ENCODE peak calls at places on chromosomes 2 and 18, in six cellular contexts. Y is fibroblast of mammary gland; M is GF-D8; D is M059J; Q is stimulated activated CD4-positive, alpha-beta T cell treated with anti-CD3 and anti-CD28 coated beads, Interleukin-1b, Interleukin-23, amount 100 ng/mL, for 24 hours; S is AG08396. X is an unnamed sample.

GRCh38 chr2:239328306-239329191 is 72.3 kb downstream of the HDAC4 start:
- DNase-seq in D (no peak), S (peak), M (no peak), Q (no peak), Y (peak), X (peak)

GRCh38 chr2:151984424-151984823 is 114.4 kb downstream of the CACNB4 start:
- DNase-seq in M (no peak), D (no peak), Y (no peak), Q (no peak), S (no peak), X (no peak)

GRCh38 chr18:10374615-10375295 is 79.7 kb upstream of the APCDD1 start:
- DNase-seq in D (peak), Y (no peak), S (no peak), Q (no peak), M (no peak), X (no peak)

GRCh38 chr2:27308359-27308875 is at the start of gene UCN:
- DNase-seq in M (no peak), Y (peak), Q (no peak), S (peak), D (no peak), X (no peak)

GRCh38 chr2:8193146-8193545 is 488.7 kb upstream of the ID2 start:
- DNase-seq in D (no peak), M (no peak), S (no peak), Q (no peak), Y (no peak), X (no peak)

GRCh38 chr2:23757686-23758433 is 169.1 kb downstream of the ATAD2B start:
- DNase-seq in Y (peak), D (peak), M (no peak), Q (no peak), S (peak), X (no peak)

GRCh38 chr2:119028327-119029174 is 86.6 kb downstream of the MARCO start:
- DNase-seq in S (peak), Q (no peak), M (no peak), D (peak), Y (peak), X (no peak)

GRCh38 chr2:40844353-40845277 is 392.7 kb upstream of the SLC8A1 start:
- DNase-seq in Y (peak), S (no peak), M (no peak), Q (no peak), D (peak), X (no peak)

GRCh38 chr2:81481994-81482368 is 1177.4 kb upstream of the LRRTM1 start:
- DNase-seq in Q (no peak), M (no peak), D (peak), S (no peak), Y (no peak), X (no peak)

GRCh38 chr18:42192251-42193248 is 237.5 kb downstream of the PIK3C3 start:
- DNase-seq in Q (no peak), M (no peak), Y (peak), S (no peak), D (peak), X (no peak)

GRCh38 chr2:216936954-216937357 is 77.1 kb upstream of the TNP1 start:
- DNase-seq in Y (no peak), S (no peak), Q (no peak), D (no peak), M (no peak), X (no peak)

GRCh38 chr2:19337202-19337601 is 21.2 kb downstream of the OSR1 start:
- DNase-seq in S (no peak), D (no peak), M (no peak), Q (no peak), Y (no peak), X (no peak)

GRCh38 chr2:139876964-139877363 is 1096.8 kb upstream of the NXPH2 start:
- DNase-seq in Y (no peak), Q (no peak), S (no peak), M (no peak), D (no peak), X (no peak)

GRCh38 chr2:86157009-86157556 is 38.2 kb downstream of the IMMT start:
- DNase-seq in Q (no peak), S (no peak), M (no peak), Y (no peak), D (no peak), X (no peak)

GRCh38 chr2:122627388-122627787 is 871.9 kb downstream of the TSN start:
- DNase-seq in D (no peak), Q (no peak), Y (peak), M (no peak), S (no peak), X (no peak)

GRCh38 chr2:2621855-2622254 is 290.8 kb upstream of the MYT1L start:
- DNase-seq in M (no peak), S (no peak), Y (no peak), D (no peak), Q (no peak), X (no peak)

GRCh38 chr2:196182439-196183171 is 11.2 kb upstream of the STK17B start:
- DNase-seq in M (peak), D (no peak), Y (no peak), S (no peak), Q (no peak), X (no peak)

GRCh38 chr2:215454519-215454918 is 18.7 kb upstream of the FN1 start:
- DNase-seq in S (no peak), Y (peak), Q (no peak), M (no peak), D (peak), X (no peak)

GRCh38 chr2:61588566-61588965 is 50.4 kb upstream of the XPO1 start:
- DNase-seq in D (no peak), M (no peak), Q (no peak), Y (no peak), S (no peak), X (no peak)

GRCh38 chr18:59719533-59720325 is 22.5 kb upstream of the CCBE1 start:
- DNase-seq in Y (peak), S (peak), M (no peak), Q (no peak), D (peak), X (no peak)

GRCh38 chr18:35511428-35511827 is 13.7 kb upstream of the INO80C start:
- DNase-seq in Y (no peak), Q (no peak), M (no peak), D (no peak), S (no peak), X (peak)

GRCh38 chr2:28338046-28338753 is 54.5 kb upstream of the FOSL2 start:
- DNase-seq in D (peak), M (no peak), Y (peak), S (peak), Q (no peak), X (no peak)

GRCh38 chr2:112229365-112229764 is 25.5 kb downstream of the ZC3H8 start:
- DNase-seq in S (no peak), Y (peak), D (no peak), Q (no peak), M (no peak), X (no peak)

GRCh38 chr2:24779121-24779520 is 14.1 kb downstream of the PTRHD1 start:
- DNase-seq in S (no peak), M (no peak), Y (no peak), D (no peak), Q (no peak), X (no peak)

GRCh38 chr18:12327510-12328178 is 19.6 kb downstream of the TUBB6 start:
- DNase-seq in Y (peak), Q (peak), M (peak), D (peak), S (peak), X (peak)